ENCODE peak calls at places on chromosomes 7 and 10, in eight cellular contexts. L, S, T, C, G, I, Y and Z are unnamed samples.

GRCh38 chr7:71538210-71538609 is 406.3 kb downstream of the GALNT17 start:
- DNase-seq in T (no peak), L (no peak), S (no peak), I (no peak), G (no peak), C (no peak), Y (no peak), Z (no peak)

GRCh38 chr10:78312197-78313046 is 278.8 kb downstream of the RPS24 start:
- DNase-seq in G (peak; percentile 20), S (peak; percentile 14), C (peak; percentile 86), I (no peak), L (no peak), T (no peak), Y (no peak), Z (peak; percentile 33)

GRCh38 chr10:75083972-75084833 is 27.3 kb upstream of the SAMD8 start:
- DNase-seq in C (no peak), S (no peak), Y (no peak), I (no peak), T (no peak), G (no peak), L (no peak), Z (no peak)

GRCh38 chr7:157299613-157300405 is 37.0 kb upstream of the DNAJB6 start:
- DNase-seq in G (no peak), C (no peak), S (no peak), L (no peak), I (no peak), T (peak; percentile 35), Y (peak; percentile 80), Z (peak; percentile 66)

GRCh38 chr10:1874533-1874932 is 137.2 kb upstream of the ADARB2 start:
- DNase-seq in I (no peak), C (no peak), G (no peak), L (no peak), Y (no peak), T (no peak), S (no peak), Z (no peak)

GRCh38 chr7:71495828-71496227 is 363.9 kb downstream of the GALNT17 start:
- DNase-seq in S (no peak), G (no peak), T (no peak), Y (no peak), L (no peak), C (no peak), I (no peak), Z (no peak)

GRCh38 chr7:29805031-29805430 is 1.3 kb upstream of the WIPF3 start:
- DNase-seq in C (no peak), L (no peak), Y (no peak), I (no peak), G (no peak), T (no peak), S (no peak), Z (no peak)

GRCh38 chr7:89605362-89605761 is 548.9 kb upstream of the STEAP1 start:
- DNase-seq in S (peak; percentile 24), C (no peak), T (no peak), I (no peak), L (no peak), G (no peak), Y (no peak), Z (peak; percentile 53)

GRCh38 chr10:30865141-30865926 is 166.3 kb downstream of the ZNF438 start:
- DNase-seq in I (no peak), Y (no peak), T (no peak), S (no peak), L (no peak), C (no peak), G (no peak), Z (no peak)

GRCh38 chr7:105943486-105943885 is 19.6 kb upstream of the CDHR3 start:
- DNase-seq in I (no peak), S (no peak), L (no peak), Y (no peak), C (no peak), T (no peak), G (no peak), Z (no peak)

GRCh38 chr7:32500922-32501341 is 5.6 kb downstream of the AVL9 start:
- DNase-seq in C (no peak), L (no peak), S (no peak), Y (no peak), G (no peak), I (no peak), T (no peak), Z (no peak)

GRCh38 chr7:1455241-1455939 is 3.9 kb downstream of the MICALL2 start:
- DNase-seq in I (no peak), G (no peak), T (no peak), C (no peak), Y (no peak), L (peak; percentile 88), S (peak; percentile 56), Z (peak; percentile 74)
- H3K4me1 ChIP-seq in I (peaks cover 94% of the 10 kb centered on the region), G (peaks cover 12% of the 10 kb centered on the region), T (peaks cover 3% of the 10 kb centered on the region), C (peaks cover 12% of the 10 kb centered on the region), Y (peaks cover 94% of the 10 kb centered on the region), L (peaks cover 9% of the 10 kb centered on the region), S (no peaks in the 10 kb centered on the region), Z (no peaks in the 10 kb centered on the region)

DNA sequence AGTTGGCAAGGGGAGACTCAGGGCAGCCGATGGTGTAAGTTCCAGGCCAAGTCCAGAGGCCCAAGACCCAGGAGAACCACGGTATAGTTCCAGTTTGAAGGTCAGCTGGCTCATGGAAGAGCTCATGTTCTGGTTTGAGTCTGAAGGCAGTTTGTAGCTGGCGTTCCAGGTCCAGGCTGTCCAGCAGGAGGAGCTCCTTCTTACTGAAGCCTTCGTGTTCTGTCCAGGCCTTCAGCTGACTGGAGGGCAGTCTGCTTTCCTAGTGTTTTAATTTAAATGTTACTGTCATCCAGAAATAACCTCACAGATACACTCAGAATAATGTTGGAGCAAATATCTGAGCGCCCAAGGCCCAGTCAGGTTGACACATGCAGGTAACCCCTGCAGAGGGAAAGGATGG is 4.2 kb downstream of the SUN1 start:
- DNase-seq in Y (no peak), L (no peak), T (peak; percentile 37), C (peak; percentile 59), G (no peak), I (no peak), S (no peak), Z (peak; percentile 72)
- H3K4me1 ChIP-seq in Y (peaks cover 28% of the 10 kb centered on the region), L (peaks cover 10% of the 10 kb centered on the region), T (peaks cover 9% of the 10 kb centered on the region), C (peaks cover 17% of the 10 kb centered on the region), G (peaks cover 3% of the 10 kb centered on the region), I (peaks cover 45% of the 10 kb centered on the region), S (peaks cover 7% of the 10 kb centered on the region), Z (no peaks in the 10 kb centered on the region)

DNA sequence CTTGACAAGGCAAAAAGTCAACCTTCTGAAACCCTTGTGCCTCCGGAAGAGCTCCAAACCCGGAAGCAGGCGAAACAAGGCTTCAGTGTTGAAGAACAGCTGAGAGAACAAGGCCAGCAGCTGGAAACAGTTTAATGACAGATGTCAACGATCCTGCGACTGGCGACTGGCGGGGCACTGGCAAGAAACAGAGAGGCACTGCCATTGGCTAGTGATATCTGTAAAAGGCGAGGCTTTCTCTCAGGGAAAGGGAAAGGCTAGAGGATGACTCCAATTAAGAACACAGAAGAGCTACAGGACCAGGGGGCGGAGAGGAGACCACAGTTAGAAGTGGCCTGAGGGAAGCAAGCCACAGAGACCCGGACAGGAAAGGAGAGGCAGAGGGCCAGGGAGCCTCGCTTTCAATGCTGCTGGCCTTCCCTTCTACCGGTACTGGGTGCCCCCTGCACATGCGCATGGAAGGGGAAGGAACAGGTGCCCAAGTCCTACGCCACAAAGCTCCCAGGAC is 19.4 kb downstream of the ITGB1 start:
- DNase-seq in T (peak; percentile 40), C (no peak), G (no peak), S (peak; percentile 45), L (no peak), I (no peak), Y (peak; percentile 14), Z (peak; percentile 63)
- H3K4me1 ChIP-seq in T (peaks cover 52% of the 10 kb centered on the region), C (peaks cover 16% of the 10 kb centered on the region), G (peaks cover 9% of the 10 kb centered on the region), S (peaks cover 16% of the 10 kb centered on the region), L (peaks cover 3% of the 10 kb centered on the region), I (peaks cover 63% of the 10 kb centered on the region), Y (peaks cover 8% of the 10 kb centered on the region), Z (peaks cover 8% of the 10 kb centered on the region)

GRCh38 chr7:107998150-107998549 is 4.8 kb downstream of the LAMB1 start:
- DNase-seq in Y (peak; percentile 42), T (no peak), I (no peak), G (no peak), L (no peak), C (no peak), S (no peak), Z (no peak)
- H3K4me1 ChIP-seq in Y (peaks cover 21% of the 10 kb centered on the region), T (peaks cover 30% of the 10 kb centered on the region), I (peaks cover 83% of the 10 kb centered on the region), G (peaks cover 5% of the 10 kb centered on the region), L (peaks cover 4% of the 10 kb centered on the region), C (no peaks in the 10 kb centered on the region), S (peaks cover 2% of the 10 kb centered on the region), Z (no peaks in the 10 kb centered on the region)

GRCh38 chr7:524800-525199 is 5.2 kb upstream of the PDGFA start:
- DNase-seq in G (no peak), T (no peak), S (no peak), C (no peak), I (no peak), Y (no peak), L (no peak), Z (no peak)

GRCh38 chr7:525740-526139 is 6.1 kb upstream of the PDGFA start:
- DNase-seq in L (no peak), G (no peak), T (no peak), S (no peak), Y (no peak), I (no peak), C (no peak), Z (no peak)

GRCh38 chr7:522938-523289 is 3.3 kb upstream of the PDGFA start:
- DNase-seq in G (no peak), I (no peak), L (no peak), T (no peak), C (no peak), Y (no peak), S (no peak), Z (no peak)

GRCh38 chr7:522071-522937 is 2.7 kb upstream of the PDGFA start:
- DNase-seq in L (no peak), C (peak; percentile 63), I (no peak), Y (peak; percentile 79), T (peak; percentile 55), G (no peak), S (no peak), Z (peak; percentile 73)

GRCh38 chr7:523436-524336 is 4.0 kb upstream of the PDGFA start:
- DNase-seq in T (no peak), G (no peak), C (no peak), S (no peak), L (no peak), I (no peak), Y (peak; percentile 74), Z (no peak)
- H3K4me1 ChIP-seq in T (peaks cover 9% of the 10 kb centered on the region), G (peaks cover 5% of the 10 kb centered on the region), C (no peaks in the 10 kb centered on the region), S (peaks cover 2% of the 10 kb centered on the region), L (peaks cover 4% of the 10 kb centered on the region), I (peaks cover 32% of the 10 kb centered on the region), Y (peaks cover 52% of the 10 kb centered on the region), Z (peaks cover 6% of the 10 kb centered on the region)